ENCODE peak calls at places on chromosomes 4 and X, in nine cellular contexts. V is lower lobe of right lung; H is NT2/D1; Y is adrenal gland; D is sigmoid colon; R is CD4-positive, alpha-beta memory T cell; G is HCT116; B is mammary epithelial cell; E is ovary. K is an unnamed sample. For H3K4me1, the result is how much of the 10 kb centered on the place peaks cover.

GRCh38 chr4:95381843-95382580 is 166.8 kb downstream of the UNC5C start:
- DNase-seq in R (no peak), H (no peak), D (no peak), Y (no peak), B (no peak), G (no peak), E (no peak), V (no peak), K (no peak)

GRCh38 chrX:110125435-110125834 is 122.5 kb downstream of the TMEM164 start:
- DNase-seq in G (no peak), B (no peak), R (no peak), V (no peak), D (no peak), Y (no peak), E (no peak), H (peak), K (no peak)

GRCh38 chrX:23952984-23953907 is 45.4 kb downstream of the CXorf58 start:
- DNase-seq in Y (no peak), R (peak), H (peak), G (no peak), B (no peak), E (no peak), V (no peak), D (no peak), K (no peak)

GRCh38 chr4:74206088-74206826 is 48.3 kb downstream of the MTHFD2L start:
- DNase-seq in B (no peak), R (no peak), D (no peak), H (no peak), V (no peak), E (no peak), Y (no peak), G (no peak), K (peak)

GRCh38 chr4:12545845-12546244 is 938.3 kb downstream of the RAB28 start:
- DNase-seq in B (no peak), V (no peak), E (no peak), R (no peak), H (no peak), G (no peak), Y (no peak), D (no peak), K (no peak)

GRCh38 chr4:26271703-26272102 is 49.1 kb upstream of the RBPJ start:
- DNase-seq in R (no peak), Y (no peak), H (no peak), V (no peak), D (no peak), E (no peak), G (no peak), B (no peak), K (no peak)

GRCh38 chr4:7823416-7823824 is 116.2 kb downstream of the AFAP1 start:
- DNase-seq in B (no peak), V (no peak), E (peak), R (no peak), H (no peak), Y (peak), G (no peak), D (peak), K (peak)

GRCh38 chr4:152937535-152938236 is 1.6 kb downstream of the FHDC1 start:
- DNase-seq in Y (no peak), B (peak), H (no peak), D (no peak), R (peak), E (peak), G (no peak), V (peak), K (peak)

GRCh38 chrX:150375243-150375642 is 12.1 kb downstream of the MAMLD1 start:
- DNase-seq in E (no peak), V (no peak), B (no peak), G (no peak), H (no peak), Y (no peak), R (no peak), D (no peak), K (no peak)

GRCh38 chr4:21856301-21856700 is 92.3 kb downstream of the KCNIP4 start:
- DNase-seq in E (no peak), V (no peak), G (no peak), D (no peak), Y (no peak), H (no peak), B (no peak), R (no peak), K (no peak)

GRCh38 chr4:26289421-26289820 is 31.4 kb upstream of the RBPJ start:
- DNase-seq in R (no peak), E (no peak), V (no peak), B (peak), H (no peak), D (no peak), G (no peak), Y (no peak), K (no peak)

GRCh38 chr4:76016383-76016782 is 6.9 kb downstream of the CXCL10 start:
- DNase-seq in D (no peak), V (no peak), E (no peak), H (no peak), B (peak), R (no peak), G (no peak), Y (no peak), K (no peak)

GRCh38 chr4:76012388-76012801 is 5.1 kb upstream of the CXCL9 start:
- DNase-seq in B (peak), D (no peak), E (no peak), V (no peak), G (no peak), R (no peak), Y (no peak), H (no peak), K (peak)

GRCh38 chr4:76013540-76013939 is 6.2 kb upstream of the CXCL9 start:
- DNase-seq in H (no peak), D (no peak), V (no peak), B (no peak), Y (no peak), G (no peak), E (no peak), R (no peak), K (no peak)

GRCh38 chr4:76011018-76011670 is 3.8 kb upstream of the CXCL9 start:
- DNase-seq in R (no peak), Y (no peak), H (no peak), V (no peak), G (no peak), D (no peak), B (no peak), E (no peak), K (no peak)

GRCh38 chr4:76011700-76012387 is 4.5 kb upstream of the CXCL9 start:
- DNase-seq in E (no peak), V (no peak), H (no peak), B (peak), R (no peak), D (no peak), G (no peak), Y (peak), K (peak)
- H3K4me1 ChIP-seq in E (under half), V (under half), H (under half), B (under half), R (under half), D (under half), G (under half), Y (under half), K (under half)

GRCh38 chrX:129768186-129768585 is 11.6 kb upstream of the SASH3 start:
- DNase-seq in V (no peak), G (no peak), E (no peak), B (no peak), R (no peak), Y (no peak), D (no peak), H (no peak), K (no peak)

GRCh38 chrX:129772796-129773431 is 6.8 kb upstream of the SASH3 start:
- DNase-seq in B (no peak), E (no peak), G (no peak), Y (peak), H (no peak), D (peak), R (peak), V (peak), K (no peak)

GRCh38 chrX:129771266-129771995 is 8.3 kb upstream of the SASH3 start:
- DNase-seq in Y (no peak), H (no peak), E (no peak), D (no peak), G (no peak), V (no peak), R (peak), B (no peak), K (no peak)

GRCh38 chrX:129768586-129769466 is 10.9 kb upstream of the SASH3 start:
- DNase-seq in B (no peak), H (no peak), D (no peak), E (no peak), G (no peak), Y (no peak), R (no peak), V (no peak), K (no peak)

GRCh38 chrX:129769467-129770154 is 10.1 kb upstream of the SASH3 start:
- DNase-seq in D (no peak), G (no peak), H (no peak), Y (no peak), B (no peak), R (peak), E (no peak), V (no peak), K (no peak)
- H3K4me1 ChIP-seq in D (under half), G (under half), H (under half), Y (under half), B (under half), R (half or more), E (under half), V (under half), K (under half)

DNA sequence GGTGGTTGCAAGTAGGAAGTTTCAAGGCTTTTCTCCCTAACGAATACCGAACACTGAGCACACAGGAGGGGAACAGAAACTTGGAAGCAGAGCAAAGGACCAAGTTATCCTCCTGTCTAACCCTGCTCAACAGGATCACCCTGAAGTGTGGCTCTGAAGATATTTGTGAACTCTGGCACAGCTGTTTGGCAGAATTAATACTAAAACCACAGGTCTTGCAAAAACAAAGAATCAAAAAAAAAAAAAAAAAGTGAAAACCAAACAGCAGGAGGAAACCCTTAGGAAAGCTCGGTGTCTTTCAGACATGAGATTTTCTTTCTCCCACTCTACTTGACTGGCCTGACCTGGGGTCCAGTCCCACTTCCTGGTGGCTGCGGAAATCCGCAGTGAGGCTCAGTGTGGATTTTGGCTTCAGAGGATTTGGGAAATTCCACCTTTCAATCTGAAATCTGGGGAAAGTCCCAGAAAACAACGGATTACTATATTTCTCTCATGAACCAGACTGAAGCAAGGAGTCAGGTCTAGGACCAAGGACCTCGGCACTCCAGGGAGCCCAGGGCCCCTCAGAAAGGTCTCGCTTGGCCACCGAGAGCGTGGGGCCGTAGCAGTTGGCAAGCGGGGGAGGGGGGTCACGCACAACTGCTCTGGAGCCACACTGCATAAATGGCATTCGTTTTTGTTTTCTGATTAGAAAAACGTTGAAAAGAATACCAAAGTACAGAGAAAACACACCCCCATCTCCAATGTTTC is 867 bp downstream of the TIFA start:
- DNase-seq in E (peak), R (peak), Y (no peak), G (no peak), B (peak), H (no peak), V (peak), D (no peak), K (peak)
- H3K4me1 ChIP-seq in E (under half), R (half or more), Y (under half), G (under half), B (under half), H (under half), V (under half), D (under half), K (under half)

GRCh38 chr4:182562350-182562749 is 319.1 kb downstream of the TENM3 start:
- DNase-seq in Y (no peak), B (no peak), R (no peak), E (no peak), D (no peak), V (no peak), G (no peak), H (no peak), K (no peak)
- H3K4me1 ChIP-seq in Y (under half), B (under half), R (under half), E (under half), D (under half), V (under half), G (under half), H (under half), K (under half)

K was measured in GM23248.